ENCODE peak calls at places on chromosomes 3 and 15, in four cellular contexts. F, D, Q and Z are unnamed samples.

GRCh38 chr3:125990253-125990970 is 21.4 kb downstream of the ROPN1B start:
- DNase-seq in F (peak), D (no peak), Q (peak), Z (peak)

GRCh38 chr15:53559364-53560253 is 199.9 kb downstream of the WDR72 start:
- DNase-seq in F (no peak), D (peak), Q (no peak), Z (no peak)

GRCh38 chr3:148500791-148501360 is 196.8 kb upstream of the AGTR1 start:
- DNase-seq in F (no peak), D (no peak), Q (no peak), Z (no peak)

GRCh38 chr15:58505581-58505980 is 73.8 kb downstream of the LIPC start:
- DNase-seq in F (no peak), D (no peak), Q (no peak), Z (no peak)

GRCh38 chr3:105835606-105836005 is 33.2 kb downstream of the CBLB start:
- DNase-seq in F (no peak), D (no peak), Q (no peak), Z (no peak)

GRCh38 chr3:156837130-156837529 is 11.0 kb downstream of the LEKR1 start:
- DNase-seq in F (no peak), D (no peak), Q (no peak), Z (peak)

GRCh38 chr3:185584681-185585080 is 1.4 kb upstream of the SENP2 start:
- DNase-seq in F (no peak), D (no peak), Q (no peak), Z (no peak)

GRCh38 chr3:65342084-65342683 is 654.4 kb upstream of the ADAMTS9 start:
- DNase-seq in F (peak), D (peak), Q (peak), Z (peak)

GRCh38 chr3:23720885-23721284 is 84.9 kb upstream of the UBE2E1 start:
- DNase-seq in F (no peak), D (no peak), Q (no peak), Z (no peak)

GRCh38 chr3:57029924-57030323 is 30.5 kb upstream of the SPATA12 start:
- DNase-seq in F (no peak), D (no peak), Q (no peak), Z (no peak)

GRCh38 chr3:183968846-183969245 is 48.8 kb downstream of the ABCC5 start:
- DNase-seq in F (no peak), D (no peak), Q (no peak), Z (no peak)

GRCh38 chr3:183967693-183968092 is 50.0 kb downstream of the ABCC5 start:
- DNase-seq in F (no peak), D (no peak), Q (no peak), Z (no peak)

DNA sequence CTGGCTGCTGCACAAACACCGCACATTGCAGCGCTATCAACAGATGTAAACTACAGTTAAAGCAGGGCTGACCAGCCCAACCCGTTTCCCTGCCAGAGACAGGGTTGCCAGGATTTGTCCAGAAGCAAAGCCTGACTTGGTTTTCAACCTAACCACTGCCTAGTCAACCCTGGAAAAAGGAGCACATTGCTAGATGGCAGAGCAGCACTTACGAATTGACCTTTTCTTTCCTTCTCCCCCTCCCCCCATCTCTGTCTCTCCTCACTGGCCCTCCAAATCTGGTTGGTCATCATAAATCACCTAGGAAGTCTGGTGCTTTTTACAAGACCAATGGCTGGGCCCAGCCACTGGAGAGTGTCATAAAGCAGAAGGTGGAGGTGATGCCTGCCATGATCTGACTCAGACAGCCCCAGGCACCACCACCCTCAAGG is 51.3 kb downstream of the ABCC5 start:
- DNase-seq in F (no peak), D (no peak), Q (no peak), Z (no peak)
- H4K8ac ChIP-seq in F (no peak), D (no peak), Q (no peak), Z (no peak)

GRCh38 chr3:52039846-52040245 is 16.5 kb downstream of the DUSP7 start:
- DNase-seq in F (no peak), D (no peak), Q (no peak), Z (no peak)

GRCh38 chr3:52038227-52038626 is 18.1 kb downstream of the DUSP7 start:
- DNase-seq in F (no peak), D (no peak), Q (no peak), Z (no peak)

GRCh38 chr3:52040600-52040999 is 15.8 kb downstream of the DUSP7 start:
- DNase-seq in F (no peak), D (no peak), Q (no peak), Z (no peak)

GRCh38 chr3:52041118-52041847 is 15.1 kb downstream of the DUSP7 start:
- DNase-seq in F (peak), D (no peak), Q (no peak), Z (no peak)

DNA sequence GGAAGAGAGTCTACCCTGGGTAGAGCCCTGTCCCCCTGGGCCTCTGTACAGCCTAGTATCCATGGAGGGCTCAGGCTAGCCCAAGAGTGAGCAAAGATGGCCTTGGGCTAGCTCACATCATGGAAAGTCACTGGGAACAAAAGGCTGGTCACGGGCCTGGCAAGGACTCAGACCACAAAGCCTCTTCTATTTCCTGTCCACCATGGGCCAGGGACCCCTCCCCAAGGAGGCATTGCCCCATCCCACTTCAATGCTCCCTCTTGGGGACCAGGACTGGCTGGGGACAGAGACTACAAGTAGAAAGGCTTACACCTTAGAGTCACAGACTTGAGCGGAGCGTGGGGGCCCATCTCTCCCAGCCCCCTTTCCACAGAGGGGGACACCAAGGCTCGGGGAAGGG is 16.9 kb downstream of the DUSP7 start:
- DNase-seq in F (no peak), D (no peak), Q (no peak), Z (no peak)
- H2BK12ac ChIP-seq in F (no peak), D (peak), Q (peak), Z (no peak)

GRCh38 chr3:72003936-72004335 is 219.0 kb upstream of the PROK2 start:
- DNase-seq in F (no peak), D (no peak), Q (no peak), Z (no peak)
- H3K18ac ChIP-seq in F (no peak), D (no peak), Q (no peak), Z (no peak)

DNA sequence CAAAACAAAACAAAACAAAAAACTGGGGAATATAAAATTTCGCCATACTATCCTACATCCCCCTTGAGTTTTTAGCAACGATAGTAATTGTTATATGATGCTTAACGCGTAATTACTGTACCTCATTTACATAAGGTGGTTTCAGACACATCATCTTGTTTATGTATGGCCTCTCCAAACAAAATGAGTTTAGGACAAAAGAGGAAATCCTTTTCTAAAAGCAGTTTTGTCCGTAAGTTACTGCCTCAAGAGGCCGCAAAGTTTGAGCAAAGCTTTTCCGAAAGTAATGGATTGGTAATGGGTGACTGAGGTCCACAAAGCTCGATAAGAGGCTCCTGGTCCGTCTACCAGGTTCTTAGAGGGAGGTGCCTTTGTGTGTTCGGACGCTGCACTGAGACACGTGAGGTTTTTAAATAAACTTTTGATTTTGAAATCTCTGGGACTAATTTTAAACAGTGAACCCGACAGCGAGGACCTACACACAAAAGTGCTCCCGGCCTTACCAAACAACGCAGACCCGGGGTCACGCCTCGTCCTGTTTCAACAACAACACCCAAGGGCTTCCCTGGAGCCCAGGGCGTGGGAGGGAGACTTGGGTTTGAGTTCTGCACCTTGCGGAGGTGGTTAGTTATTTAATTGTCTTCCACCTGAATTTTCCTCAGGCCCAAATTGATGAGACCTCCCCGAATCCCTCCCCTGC is 505 bp upstream of the C15orf61 start:
- DNase-seq in F (no peak), D (no peak), Q (no peak), Z (peak)
- H4K8ac ChIP-seq in F (no peak), D (no peak), Q (no peak), Z (peak)

DNA sequence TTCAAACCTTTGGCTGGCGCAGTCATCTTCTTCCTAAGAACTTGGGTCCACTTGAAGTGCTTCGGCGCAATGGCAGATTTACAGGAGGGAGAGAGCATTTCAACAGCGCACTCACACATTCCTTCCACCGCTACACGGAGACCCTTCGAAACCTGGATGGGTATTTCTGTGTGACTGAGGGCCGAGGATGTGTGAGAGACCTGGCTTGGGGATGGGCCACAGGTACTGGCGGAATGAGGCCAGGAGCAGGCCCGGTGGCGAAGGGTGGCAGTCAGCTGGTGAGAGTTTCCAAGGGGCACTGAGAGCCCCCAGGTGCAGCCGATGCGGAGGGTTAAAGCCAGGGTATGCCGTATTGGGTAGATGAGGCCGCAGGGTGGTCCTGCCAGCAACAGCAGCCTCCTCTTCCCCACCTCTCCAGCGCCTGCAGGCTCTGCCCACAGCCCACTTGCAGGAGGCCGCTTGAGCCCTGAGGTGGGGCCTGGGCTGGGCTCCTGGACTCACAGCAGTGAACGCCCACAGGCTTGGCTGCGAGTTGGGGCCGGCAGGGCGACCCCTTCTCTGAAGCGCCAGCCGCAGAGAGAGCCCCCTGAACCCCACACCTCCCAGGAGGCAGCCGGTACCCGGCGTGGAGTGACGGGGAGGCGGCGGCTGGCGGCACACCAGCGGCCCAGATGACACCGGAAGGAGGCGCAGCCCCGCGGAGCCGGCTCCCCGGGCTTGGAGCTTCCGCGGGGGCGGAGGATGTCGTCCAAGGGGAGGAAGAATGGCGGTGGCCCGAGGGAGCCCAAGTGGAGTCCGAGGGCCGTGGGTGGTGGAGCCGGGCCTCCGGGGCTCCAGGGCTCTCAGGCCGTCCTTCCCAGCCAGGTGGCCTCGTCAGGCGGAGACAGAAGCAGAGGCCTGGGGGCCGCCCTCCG is 166.5 kb downstream of the NSMCE3 start:
- DNase-seq in F (no peak), D (peak), Q (no peak), Z (no peak)
- H2BK12ac ChIP-seq in F (no peak), D (no peak), Q (no peak), Z (peak)

GRCh38 chr3:121834734-121835709 is at the start of the genes EAF2 and IQCB1:
- DNase-seq in F (peak), D (peak), Q (peak), Z (peak)
- H3K18ac ChIP-seq in F (peak), D (peak), Q (peak), Z (peak)

GRCh38 chr15:66864871-66865281 is 162.8 kb downstream of the SMAD6 start:
- DNase-seq in F (no peak), D (no peak), Q (no peak), Z (no peak)

GRCh38 chr15:66866651-66867050 is 164.6 kb downstream of the SMAD6 start:
- DNase-seq in F (no peak), D (no peak), Q (no peak), Z (peak)

GRCh38 chr15:66864086-66864830 is 162.2 kb downstream of the SMAD6 start:
- DNase-seq in F (peak), D (no peak), Q (no peak), Z (no peak)

GRCh38 chr15:66863382-66864085 is 161.5 kb downstream of the SMAD6 start:
- DNase-seq in F (peak), D (no peak), Q (no peak), Z (no peak)

GRCh38 chr15:66865622-66866611 is 163.9 kb downstream of the SMAD6 start:
- DNase-seq in F (peak), D (no peak), Q (no peak), Z (no peak)
- H4K8ac ChIP-seq in F (no peak), D (no peak), Q (no peak), Z (no peak)